ENCODE peak calls at places on chromosomes 7 and 10, in four cellular contexts. V, O, Z and Y are unnamed samples.

GRCh38 chr10:116772901-116773300 is 30.5 kb upstream of the HSPA12A start:
- DNase-seq in V (no peak), O (no peak), Z (no peak), Y (no peak)

GRCh38 chr10:49089789-49090595 is 25.3 kb downstream of the VSTM4 start:
- DNase-seq in V (no peak), O (no peak), Z (no peak), Y (no peak)

GRCh38 chr7:5773661-5774086 is 7.8 kb downstream of the RNF216 start:
- DNase-seq in V (no peak), O (no peak), Z (no peak), Y (no peak)

GRCh38 chr10:13810536-13810935 is 223.8 kb downstream of the PRPF18 start:
- DNase-seq in V (no peak), O (no peak), Z (no peak), Y (no peak)

GRCh38 chr7:42135728-42136127 is 101.3 kb downstream of the GLI3 start:
- DNase-seq in V (no peak), O (no peak), Z (no peak), Y (no peak)

GRCh38 chr7:128053023-128053422 is 21.8 kb upstream of the LRRC4 start:
- DNase-seq in V (no peak), O (no peak), Z (no peak), Y (no peak)

GRCh38 chr7:44113764-44114354 is 9.5 kb downstream of the POLD2 start:
- DNase-seq in V (no peak), O (no peak), Z (no peak), Y (no peak)

GRCh38 chr10:66322261-66322660 is 603.6 kb upstream of the LRRTM3 start:
- DNase-seq in V (no peak), O (no peak), Z (no peak), Y (no peak)

GRCh38 chr10:124338276-124338915 is 80.3 kb downstream of the OAT start:
- DNase-seq in V (no peak), O (no peak), Z (no peak), Y (no peak)

GRCh38 chr10:26479766-26480492 is 41.8 kb downstream of the APBB1IP start:
- DNase-seq in V (peak), O (no peak), Z (no peak), Y (no peak)

GRCh38 chr10:95552680-95553342 is 8.4 kb downstream of the SORBS1 start:
- DNase-seq in V (no peak), O (no peak), Z (peak), Y (no peak)

GRCh38 chr10:121597504-121598241 is 571 bp downstream of the FGFR2 start:
- DNase-seq in V (no peak), O (no peak), Z (no peak), Y (peak)

GRCh38 chr7:138980575-138981285 is 459 bp downstream of the KIAA1549 start:
- DNase-seq in V (no peak), O (peak), Z (no peak), Y (peak)

GRCh38 chr10:51206471-51206870 is 132.2 kb downstream of the PRKG1 start:
- DNase-seq in V (no peak), O (no peak), Z (no peak), Y (no peak)

GRCh38 chr10:131568866-131569265 is 257.3 kb upstream of the TCERG1L start:
- DNase-seq in V (no peak), O (no peak), Z (no peak), Y (no peak)

GRCh38 chr7:51045319-51046102 is 262.8 kb upstream of the GRB10 start:
- DNase-seq in V (no peak), O (no peak), Z (peak), Y (no peak)

GRCh38 chr10:30417301-30417700 is 16.7 kb upstream of the MAP3K8 start:
- DNase-seq in V (no peak), O (no peak), Z (no peak), Y (no peak)

GRCh38 chr7:28083159-28083997 is 97.2 kb downstream of the JAZF1 start:
- DNase-seq in V (no peak), O (no peak), Z (no peak), Y (no peak)

GRCh38 chr10:130957978-130958377 is 353.5 kb downstream of the TCERG1L start:
- DNase-seq in V (no peak), O (no peak), Z (no peak), Y (no peak)

GRCh38 chr7:151087247-151088018 is 1.2 kb downstream of the AGAP3 start:
- DNase-seq in V (no peak), O (peak), Z (no peak), Y (peak)

GRCh38 chr10:29630205-29631048 is 4.3 kb downstream of the SVIL start:
- DNase-seq in V (no peak), O (no peak), Z (no peak), Y (no peak)

GRCh38 chr7:84647797-84648762 is 453.5 kb upstream of the SEMA3A start:
- DNase-seq in V (no peak), O (no peak), Z (no peak), Y (no peak)

GRCh38 chr7:45915606-45916005 is 5.5 kb downstream of the IGFBP3 start:
- DNase-seq in V (no peak), O (no peak), Z (no peak), Y (no peak)

GRCh38 chr10:47047127-47047504 is 135.9 kb downstream of the PTPN20 start:
- DNase-seq in V (no peak), O (no peak), Z (no peak), Y (peak)

DNA sequence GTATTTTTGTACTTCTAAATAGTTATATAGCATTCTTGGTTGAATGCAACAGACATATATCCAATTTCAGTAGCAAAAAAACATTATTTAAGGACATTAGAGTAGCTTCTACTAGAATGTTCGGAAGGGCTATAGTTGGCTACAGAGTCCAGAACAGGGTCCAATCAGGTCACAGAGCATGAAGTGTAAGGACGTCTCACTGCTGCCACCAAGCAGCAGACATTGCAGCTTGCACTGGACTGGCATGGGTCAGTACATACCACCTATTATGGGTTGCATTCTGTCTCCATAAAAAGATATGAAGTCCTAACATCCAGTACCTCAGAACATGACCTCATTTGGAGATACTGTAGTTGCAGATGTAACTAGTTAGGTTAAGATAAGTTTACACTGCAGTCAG is 87.3 kb downstream of the LHFPL3 start:
- DNase-seq in V (no peak), O (no peak), Z (no peak), Y (no peak)
- TF ChIP-seq CTCF in V (no peak), O (no peak), Z (no peak), Y (no peak)

DNA sequence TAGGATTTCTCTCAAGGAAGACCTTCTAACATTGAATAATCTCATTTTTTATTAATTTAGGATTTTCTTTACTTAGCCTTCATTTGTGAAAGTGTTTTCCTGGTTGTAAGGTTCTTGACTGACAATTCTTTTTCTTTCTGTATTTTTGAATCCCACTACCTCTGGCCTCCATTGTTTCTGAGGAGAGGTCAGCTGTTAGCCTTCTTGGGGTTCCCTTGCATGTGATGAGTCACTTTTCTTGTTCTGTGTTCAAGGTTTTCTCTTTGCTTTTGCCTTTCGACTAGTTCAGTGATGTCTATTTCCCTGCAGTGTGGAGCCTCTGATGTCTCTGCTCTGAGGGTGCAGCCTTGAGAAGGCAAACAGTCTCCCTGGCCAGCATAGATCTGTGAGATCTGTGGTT is 304.1 kb upstream of the ZNF32 start:
- DNase-seq in V (no peak), O (no peak), Z (no peak), Y (no peak)
- TF ChIP-seq CTCF in V (no peak), O (no peak), Z (no peak), Y (no peak)

DNA sequence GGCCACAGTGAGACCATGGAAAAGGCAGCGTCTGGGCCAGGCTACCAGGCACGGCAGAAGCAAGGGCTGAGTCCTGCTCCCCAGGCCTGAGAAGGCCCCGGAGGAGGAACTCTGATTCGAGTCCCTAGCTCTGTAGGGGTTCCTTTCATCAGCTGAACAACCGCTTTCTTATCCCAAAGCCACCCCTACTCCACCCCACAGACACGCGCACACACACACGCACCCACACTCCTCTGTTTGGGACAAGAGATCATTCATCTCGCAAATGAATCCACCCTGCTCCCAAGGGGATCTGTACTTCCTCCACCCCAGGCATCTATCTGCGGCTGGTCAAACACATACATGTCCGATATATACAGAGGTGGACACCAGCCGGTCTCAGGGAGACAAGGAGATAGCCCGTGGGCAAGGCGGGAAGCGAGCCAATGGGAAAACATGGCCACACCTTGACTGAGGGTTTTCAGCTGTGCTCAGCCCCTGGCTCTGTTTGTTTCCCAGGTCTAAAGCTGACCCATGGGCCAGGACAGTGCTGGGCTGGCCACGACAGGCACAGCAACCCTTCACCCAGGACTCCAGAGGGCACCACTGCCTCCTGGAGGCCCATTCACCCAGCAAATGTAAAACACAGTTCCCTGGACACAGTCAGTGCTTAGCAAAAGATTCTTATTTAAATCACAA is 7.3 kb downstream of the ZCCHC24 start:
- DNase-seq in V (no peak), O (no peak), Z (no peak), Y (no peak)
- TF ChIP-seq CTCF in V (no peak), O (peak), Z (no peak), Y (no peak)

GRCh38 chr7:26291699-26292538 is at the start of gene SNX10:
- DNase-seq in V (peak), O (peak), Z (peak), Y (peak)
- TF ChIP-seq CTCF in V (no peak), O (peak), Z (peak), Y (no peak)